ENCODE peak calls at places on chromosomes 11 and 22, in eight cellular contexts. One of them, this sample, is unnamed.

GRCh38 chr11:47003180-47003877 is 66.8 kb downstream of the CSTPP1 start:
- DNase-seq in HFFc6: no peak
- DNase-seq in fibroblast of pulmonary artery: no peak
- DNase-seq in HTR-8/SVneo: no peak
- DNase-seq in posterior cingulate gyrus: no peak
- DNase-seq in pancreas: peak; percentile 45
- DNase-seq in spleen: no peak
- DNase-seq in amygdala: peak; percentile 4
- DNase-seq in this sample: no peak

GRCh38 chr22:20015971-20016733 is 471 bp downstream of the ARVCF start:
- DNase-seq in amygdala: no peak
- DNase-seq in posterior cingulate gyrus: no peak
- DNase-seq in HFFc6: no peak
- DNase-seq in pancreas: peak; percentile 48
- DNase-seq in fibroblast of pulmonary artery: no peak
- DNase-seq in HTR-8/SVneo: no peak
- DNase-seq in spleen: peak; percentile 88
- DNase-seq in this sample: no peak

GRCh38 chr11:66744485-66745355 is 15.7 kb upstream of the SPTBN2 start:
- DNase-seq in HFFc6: peak; percentile 54
- DNase-seq in HTR-8/SVneo: peak; percentile 92
- DNase-seq in posterior cingulate gyrus: peak; percentile 80
- DNase-seq in fibroblast of pulmonary artery: peak; percentile 63
- DNase-seq in pancreas: peak; percentile 80
- DNase-seq in amygdala: peak; percentile 81
- DNase-seq in spleen: peak; percentile 95
- DNase-seq in this sample: peak; percentile 68

GRCh38 chr22:22164541-22165272 is 79.9 kb upstream of the VPREB1 start:
- DNase-seq in amygdala: no peak
- DNase-seq in spleen: no peak
- DNase-seq in fibroblast of pulmonary artery: no peak
- DNase-seq in pancreas: no peak
- DNase-seq in HTR-8/SVneo: no peak
- DNase-seq in posterior cingulate gyrus: no peak
- DNase-seq in HFFc6: no peak
- DNase-seq in this sample: no peak

GRCh38 chr11:79325851-79326250 is 115.0 kb downstream of the TENM4 start:
- DNase-seq in posterior cingulate gyrus: no peak
- DNase-seq in HTR-8/SVneo: no peak
- DNase-seq in amygdala: no peak
- DNase-seq in HFFc6: no peak
- DNase-seq in pancreas: no peak
- DNase-seq in spleen: no peak
- DNase-seq in fibroblast of pulmonary artery: no peak
- DNase-seq in this sample: no peak

GRCh38 chr11:77096591-77097019 is 6.0 kb upstream of the OMP start:
- DNase-seq in amygdala: no peak
- DNase-seq in HTR-8/SVneo: no peak
- DNase-seq in fibroblast of pulmonary artery: no peak
- DNase-seq in spleen: peak; percentile 60
- DNase-seq in HFFc6: no peak
- DNase-seq in pancreas: no peak
- DNase-seq in posterior cingulate gyrus: no peak
- DNase-seq in this sample: no peak

GRCh38 chr22:22884010-22884887 is 3.4 kb upstream of the IGLL5 start:
- DNase-seq in spleen: no peak
- DNase-seq in fibroblast of pulmonary artery: peak; percentile 77
- DNase-seq in HFFc6: peak; percentile 56
- DNase-seq in HTR-8/SVneo: peak; percentile 30
- DNase-seq in posterior cingulate gyrus: peak; percentile 51
- DNase-seq in pancreas: peak; percentile 35
- DNase-seq in amygdala: peak; percentile 33
- DNase-seq in this sample: peak; percentile 26

GRCh38 chr22:27866136-27867091 is 52.6 kb downstream of the PITPNB start:
- DNase-seq in pancreas: peak; percentile 38
- DNase-seq in spleen: no peak
- DNase-seq in amygdala: no peak
- DNase-seq in fibroblast of pulmonary artery: peak; percentile 93
- DNase-seq in HFFc6: peak; percentile 89
- DNase-seq in posterior cingulate gyrus: no peak
- DNase-seq in HTR-8/SVneo: peak; percentile 33
- DNase-seq in this sample: no peak

GRCh38 chr11:35682230-35683195 is 19.9 kb downstream of the TRIM44 start:
- DNase-seq in amygdala: no peak
- DNase-seq in pancreas: no peak
- DNase-seq in spleen: no peak
- DNase-seq in posterior cingulate gyrus: peak; percentile 22
- DNase-seq in fibroblast of pulmonary artery: peak; percentile 18
- DNase-seq in HTR-8/SVneo: no peak
- DNase-seq in HFFc6: peak; percentile 30
- DNase-seq in this sample: no peak

This sample was measured in substantia nigra.